ENCODE peak calls at places on chromosomes 4 and X, in eight cellular contexts. R is A549, D is cardiac muscle cell, V is right cardiac atrium, A is osteoblast, L is body of pancreas, Q is tibial nerve, B is OCI-LY7. P is an unnamed sample.

GRCh38 chr4:165715989-165716388 is 157.0 kb upstream of the TLL1 start:
- DNase-seq in V (no peak), D (no peak), R (no peak), A (peak; percentile 44), B (no peak), Q (no peak), L (no peak), P (no peak)

GRCh38 chrX:153488231-153488914 is 6.4 kb upstream of the BGN start:
- DNase-seq in V (peak; percentile 89), L (no peak), B (no peak), A (peak; percentile 98), R (no peak), D (no peak), Q (no peak), P (no peak)

GRCh38 chrX:13090261-13091110 is 46.1 kb upstream of the FAM9C start:
- DNase-seq in Q (peak; percentile 18), V (no peak), B (peak; percentile 23), D (no peak), R (no peak), L (no peak), A (no peak), P (peak; percentile 55)

GRCh38 chr4:140133576-140133975 is 20.4 kb downstream of the MAML3 start:
- DNase-seq in V (no peak), L (no peak), A (no peak), Q (no peak), R (peak; percentile 39), B (no peak), D (no peak), P (no peak)

GRCh38 chr4:103754844-103755243 is 35.1 kb upstream of the TACR3 start:
- DNase-seq in Q (no peak), V (no peak), D (no peak), A (no peak), R (peak; percentile 21), B (no peak), L (peak; percentile 65), P (no peak)

GRCh38 chr4:119238068-119238722 is 25.7 kb downstream of the USP53 start:
- DNase-seq in A (no peak), Q (no peak), R (no peak), L (no peak), V (no peak), B (no peak), D (no peak), P (no peak)

GRCh38 chr4:165364452-165365080 is 14.2 kb upstream of the CPE start:
- DNase-seq in R (no peak), L (no peak), V (no peak), D (no peak), B (no peak), Q (no peak), A (no peak), P (no peak)

GRCh38 chrX:115018944-115019343 is 1.5 kb upstream of the IL13RA2 start:
- DNase-seq in V (no peak), R (no peak), D (no peak), L (no peak), A (no peak), Q (no peak), B (no peak), P (no peak)

GRCh38 chr4:48778431-48779094 is 1.5 kb downstream of the FRYL start:
- DNase-seq in L (no peak), V (no peak), Q (no peak), A (peak; percentile 76), R (no peak), B (no peak), D (peak; percentile 2), P (peak; percentile 6)

GRCh38 chr4:147707892-147708672 is 23.8 kb upstream of the ARHGAP10 start:
- DNase-seq in B (peak; percentile 48), L (peak; percentile 69), A (peak; percentile 50), V (no peak), R (peak; percentile 57), Q (peak; percentile 85), D (peak; percentile 58), P (peak; percentile 36)

GRCh38 chr4:128707864-128708263 is 101.6 kb upstream of the JADE1 start:
- DNase-seq in V (no peak), A (peak; percentile 86), D (no peak), L (peak; percentile 16), B (no peak), R (no peak), Q (no peak), P (no peak)

GRCh38 chrX:112672788-112673560 is 6.8 kb downstream of the LHFPL1 start:
- DNase-seq in R (no peak), V (no peak), A (no peak), D (no peak), Q (no peak), B (no peak), L (no peak), P (no peak)

GRCh38 chr4:78661923-78662521 is 110.5 kb downstream of the ANXA3 start:
- DNase-seq in D (no peak), L (no peak), R (peak; percentile 71), B (peak; percentile 20), V (no peak), A (no peak), Q (no peak), P (no peak)

GRCh38 chr4:123452585-123452984 is 56.0 kb downstream of the SPRY1 start:
- DNase-seq in D (no peak), V (peak; percentile 63), R (peak; percentile 11), A (peak; percentile 81), L (no peak), B (peak; percentile 26), Q (peak; percentile 83), P (no peak)

GRCh38 chr4:6128221-6128871 is 72.0 kb downstream of the JAKMIP1 start:
- DNase-seq in R (no peak), B (no peak), A (no peak), L (no peak), D (no peak), V (no peak), Q (no peak), P (no peak)

GRCh38 chr4:183798921-183799307 is 106.2 kb upstream of the STOX2 start:
- DNase-seq in Q (no peak), R (no peak), B (no peak), L (no peak), A (no peak), D (no peak), V (no peak), P (no peak)

GRCh38 chr4:183797445-183798248 is 107.5 kb upstream of the STOX2 start:
- DNase-seq in R (peak; percentile 45), D (peak; percentile 53), V (peak; percentile 73), A (peak; percentile 85), Q (no peak), B (no peak), L (peak; percentile 38), P (no peak)

GRCh38 chr4:183797041-183797444 is 108.1 kb upstream of the STOX2 start:
- DNase-seq in A (no peak), V (peak; percentile 85), L (peak; percentile 42), B (no peak), D (peak; percentile 24), R (peak; percentile 50), Q (no peak), P (no peak)

GRCh38 chr4:183801460-183802168 is 103.5 kb upstream of the STOX2 start:
- DNase-seq in Q (no peak), R (no peak), V (no peak), B (no peak), D (no peak), L (no peak), A (no peak), P (no peak)

DNA sequence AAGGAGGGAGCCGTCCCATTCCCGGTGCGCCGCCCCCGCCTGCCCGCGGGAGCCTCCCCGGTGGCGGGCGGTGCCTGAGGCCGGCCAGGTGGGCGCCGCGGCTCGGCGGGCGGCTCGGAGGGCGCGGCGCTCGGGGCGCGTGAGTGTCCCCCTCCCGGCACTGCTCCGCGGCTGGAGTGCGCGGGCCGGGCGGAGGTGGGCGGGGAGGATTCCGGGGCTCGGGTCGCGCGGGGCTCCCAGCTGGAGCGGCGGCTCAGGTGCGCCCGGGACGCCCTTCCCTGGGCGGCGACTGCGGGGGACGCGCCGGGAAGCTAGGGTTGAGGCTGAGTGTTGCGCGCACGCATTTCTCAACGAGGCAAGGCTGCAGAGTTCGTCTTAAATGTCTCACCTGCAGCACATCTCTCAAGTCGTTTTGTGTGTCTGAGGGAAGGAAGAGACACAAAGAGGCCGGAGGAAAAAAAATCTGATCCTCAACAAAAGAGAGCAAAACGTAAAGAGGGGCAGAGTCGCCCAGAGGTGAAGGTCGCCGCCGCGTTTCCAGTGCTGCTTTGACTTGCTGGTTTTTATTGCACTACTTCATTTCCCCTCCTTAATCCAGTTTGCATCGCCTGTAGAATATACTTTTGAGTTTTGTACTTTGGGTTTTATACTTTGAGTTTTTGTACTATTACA is 106.7 kb upstream of the STOX2 start:
- DNase-seq in D (peak; percentile 44), V (peak; percentile 51), L (peak; percentile 20), A (no peak), Q (no peak), R (no peak), B (no peak), P (no peak)
- H3K4me3 ChIP-seq in D (peak overlapping the region; percentile 50), V (peak overlapping the region; percentile 76), L (peak overlapping the region; percentile 58), A (no peak overlapping the region), Q (peak overlapping the region; percentile 77), R (peak overlapping the region; percentile 64), B (no peak overlapping the region), P (no peak overlapping the region)

GRCh38 chr4:54526560-54526959 is 131.2 kb upstream of the KIT start:
- DNase-seq in L (no peak), D (no peak), Q (no peak), A (no peak), V (no peak), R (no peak), B (no peak), P (no peak)
- H3K27ac ChIP-seq in L (no peak overlapping the region), D (no peak overlapping the region), Q (no peak overlapping the region), A (no peak overlapping the region), V (no peak overlapping the region), R (no peak overlapping the region), B (no peak overlapping the region), P (no peak overlapping the region)

DNA sequence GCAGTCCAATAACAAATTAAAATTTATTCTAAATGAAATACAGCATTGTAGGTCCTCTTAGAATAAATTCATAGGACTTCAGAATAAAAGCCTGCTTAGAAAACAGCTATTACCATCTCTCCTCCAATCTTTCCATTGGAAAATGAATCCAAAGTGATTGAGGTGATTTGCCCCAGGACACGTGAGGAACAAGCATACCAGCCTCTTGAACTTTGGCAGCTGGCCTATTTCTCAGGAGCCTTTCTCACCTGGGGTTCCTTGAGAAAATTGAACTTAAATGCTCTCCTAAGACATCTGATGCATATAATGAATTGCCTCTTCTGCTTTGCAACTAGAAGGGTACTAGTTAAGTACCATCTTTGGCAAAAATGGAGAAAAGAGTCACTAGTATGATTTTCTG is 13.5 kb downstream of the ARHGAP24 start:
- DNase-seq in B (no peak), V (no peak), A (no peak), Q (no peak), L (no peak), D (no peak), R (no peak), P (no peak)
- H3K4me1 ChIP-seq in B (peaks cover 6% of the 10 kb centered on the region), V (peaks cover 5% of the 10 kb centered on the region), A (peaks cover 4% of the 10 kb centered on the region), Q (no peaks in the 10 kb centered on the region), L (peaks cover 20% of the 10 kb centered on the region), D (no peaks in the 10 kb centered on the region), R (peaks cover 55% of the 10 kb centered on the region), P (no peaks in the 10 kb centered on the region)

DNA sequence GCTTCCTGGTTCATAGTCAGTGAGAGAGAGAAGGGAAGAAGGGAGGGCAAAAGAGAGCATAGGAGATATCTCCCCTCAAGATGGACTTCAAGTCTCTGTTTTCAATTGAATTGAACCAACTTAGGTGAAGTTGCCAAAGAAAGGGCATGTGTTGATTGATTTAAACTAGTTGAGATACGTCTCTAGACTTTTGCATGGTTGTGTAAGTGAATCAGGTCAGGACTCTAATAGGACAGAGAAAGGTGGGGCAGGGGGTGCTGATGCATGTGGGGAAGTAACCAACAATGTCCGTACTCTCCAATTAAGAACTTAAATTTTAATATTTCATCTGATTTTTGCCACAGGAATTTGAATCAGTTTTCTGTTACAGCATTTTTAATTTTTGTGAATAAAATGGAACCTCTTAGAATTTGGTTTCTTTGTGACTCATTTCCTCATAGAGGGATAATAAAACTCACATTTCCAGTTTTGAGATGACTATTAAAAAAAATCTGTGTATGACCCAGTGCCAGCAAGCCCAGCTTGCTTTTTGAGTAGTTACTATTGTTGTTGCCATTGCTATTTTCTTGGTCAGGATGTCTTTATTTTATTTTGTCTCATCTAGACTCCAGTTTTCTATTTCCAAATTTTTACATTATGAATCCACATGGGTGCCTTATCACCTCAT is 37.3 kb downstream of the SLIT2 start:
- DNase-seq in V (no peak), A (peak; percentile 63), B (no peak), D (no peak), L (no peak), Q (no peak), R (no peak), P (no peak)
- H3K4me3 ChIP-seq in V (no peak overlapping the region), A (no peak overlapping the region), B (no peak overlapping the region), D (no peak overlapping the region), L (no peak overlapping the region), Q (no peak overlapping the region), R (no peak overlapping the region), P (no peak overlapping the region)

P was measured in CD8-positive, alpha-beta memory T cell.